ENCODE peak calls at places on chromosomes 6 and 20, in nine cellular contexts. H is BE2C; C is activated naive CD4-positive, alpha-beta T cell treated with anti-CD3 and anti-CD28 coated beads for 36 hours; L is amygdala; D is activated CD4-positive, alpha-beta T cell treated with anti-CD3 and anti-CD28 coated beads for 24 hours; N is activated naive CD8-positive, alpha-beta T cell treated with anti-CD3 and anti-CD28 coated beads, Interleukin-2, amount 50 U/mL, for 16 hours; F is NCI-H460; A is effector CD4-positive, alpha-beta T cell; R is cardiac septum. J is an unnamed sample.

GRCh38 chr6:83215131-83216047 is 22.2 kb downstream of the RWDD2A start:
- DNase-seq in H (peak), C (peak), L (peak), D (peak), N (no peak), F (peak), A (peak), R (no peak), J (peak)

GRCh38 chr20:53827996-53828672 is 234.5 kb upstream of the ZNF217 start:
- DNase-seq in H (no peak), C (no peak), L (no peak), D (no peak), N (no peak), F (peak), A (no peak), R (no peak), J (no peak)

GRCh38 chr20:34164569-34164968 is 52.5 kb upstream of the EIF2S2 start:
- DNase-seq in H (no peak), C (no peak), L (no peak), D (no peak), N (no peak), F (no peak), A (no peak), R (no peak), J (no peak)

GRCh38 chr6:82419088-82419720 is 55.6 kb downstream of the TPBG start:
- DNase-seq in H (no peak), C (no peak), L (no peak), D (no peak), N (no peak), F (no peak), A (no peak), R (no peak), J (no peak)

GRCh38 chr6:127933852-127934840 is 33.3 kb upstream of the THEMIS start:
- DNase-seq in H (no peak), C (peak), L (no peak), D (no peak), N (no peak), F (no peak), A (no peak), R (no peak), J (peak)

GRCh38 chr20:31260326-31260932 is 3.0 kb downstream of the DEFB115 start:
- DNase-seq in H (no peak), C (peak), L (no peak), D (no peak), N (no peak), F (peak), A (no peak), R (no peak), J (no peak)

GRCh38 chr6:128068110-128068460 is 167.2 kb upstream of the THEMIS start:
- DNase-seq in H (no peak), C (no peak), L (peak), D (no peak), N (no peak), F (no peak), A (no peak), R (no peak), J (no peak)

GRCh38 chr20:63009988-63010769 is 3.4 kb upstream of the BHLHE23 start:
- DNase-seq in H (no peak), C (peak), L (no peak), D (peak), N (peak), F (no peak), A (peak), R (no peak), J (peak)

GRCh38 chr20:4151991-4152695 is 136.8 kb upstream of the RNF24 start:
- DNase-seq in H (no peak), C (no peak), L (no peak), D (no peak), N (no peak), F (no peak), A (no peak), R (peak), J (no peak)

GRCh38 chr20:50478162-50479036 is 31.8 kb upstream of the PTPN1 start:
- DNase-seq in H (peak), C (peak), L (peak), D (peak), N (peak), F (peak), A (peak), R (peak), J (peak)

GRCh38 chr20:14963262-14963663 is 625.9 kb upstream of the FLRT3 start:
- DNase-seq in H (no peak), C (no peak), L (no peak), D (no peak), N (no peak), F (no peak), A (no peak), R (no peak), J (no peak)

GRCh38 chr20:60857708-60858107 is 394.4 kb upstream of the CDH4 start:
- DNase-seq in H (no peak), C (no peak), L (no peak), D (no peak), N (no peak), F (no peak), A (no peak), R (no peak), J (no peak)

GRCh38 chr6:33987531-33988021 is 158.3 kb downstream of the GRM4 start:
- DNase-seq in H (no peak), C (no peak), L (no peak), D (no peak), N (no peak), F (peak), A (no peak), R (peak), J (peak)

GRCh38 chr6:106084106-106084963 is 1.8 kb upstream of the PRDM1 start:
- DNase-seq in H (peak), C (peak), L (no peak), D (no peak), N (no peak), F (no peak), A (no peak), R (no peak), J (no peak)

GRCh38 chr6:166766769-166767168 is 139.7 kb upstream of the RPS6KA2 start:
- DNase-seq in H (no peak), C (no peak), L (no peak), D (no peak), N (no peak), F (no peak), A (no peak), R (peak), J (no peak)

GRCh38 chr6:46215213-46215612 is 44.4 kb upstream of the ENPP5 start:
- DNase-seq in H (no peak), C (no peak), L (no peak), D (no peak), N (no peak), F (no peak), A (no peak), R (no peak), J (no peak)

GRCh38 chr6:153092082-153093013 is 38.7 kb downstream of the RGS17 start:
- DNase-seq in H (no peak), C (no peak), L (no peak), D (no peak), N (no peak), F (no peak), A (no peak), R (no peak), J (no peak)

GRCh38 chr6:135871296-135871695 is 19.8 kb downstream of the PDE7B start:
- DNase-seq in H (no peak), C (no peak), L (no peak), D (no peak), N (no peak), F (no peak), A (no peak), R (no peak), J (no peak)

GRCh38 chr6:169340395-169340794 is 86.7 kb upstream of the THBS2 start:
- DNase-seq in H (peak), C (no peak), L (no peak), D (no peak), N (no peak), F (peak), A (no peak), R (no peak), J (no peak)

GRCh38 chr6:162379762-162380409 is 347.7 kb downstream of the PRKN start:
- DNase-seq in H (no peak), C (no peak), L (no peak), D (no peak), N (no peak), F (no peak), A (no peak), R (no peak), J (no peak)

J was measured in activated CD4-positive, alpha-beta memory T cell treated with anti-CD3 and anti-CD28 coated beads for 36 hours.